ENCODE peak calls at places on chromosomes 3 and 15, in six cellular contexts. O, G, T, K, V and S are unnamed samples.
A peak's percentile ranks its signal among the peaks of the same experiment; 100 is the strongest.

GRCh38 chr15:70023064-70023768 is 74.5 kb downstream of the TLE3 start:
- DNase-seq in O (peak; percentile 92), G (no peak), T (peak; percentile 78), K (peak; percentile 22), V (peak; percentile 64), S (peak; percentile 35)

GRCh38 chr3:58155838-58156237 is 54.9 kb downstream of the DNASE1L3 start:
- DNase-seq in O (no peak), G (no peak), T (no peak), K (no peak), V (no peak), S (no peak)

GRCh38 chr15:60373745-60374144 is 24.0 kb downstream of the ANXA2 start:
- DNase-seq in O (no peak), G (no peak), T (no peak), K (no peak), V (no peak), S (peak; percentile 8)

GRCh38 chr15:45919806-45920205 is 285.0 kb downstream of the SQOR start:
- DNase-seq in O (peak; percentile 81), G (no peak), T (no peak), K (peak; percentile 68), V (no peak), S (no peak)

GRCh38 chr3:188690932-188691331 is 480.8 kb upstream of the TPRG1 start:
- DNase-seq in O (no peak), G (no peak), T (no peak), K (peak; percentile 19), V (no peak), S (no peak)

GRCh38 chr3:65831733-65832425 is 206.8 kb downstream of the MAGI1 start:
- DNase-seq in O (peak; percentile 56), G (no peak), T (no peak), K (no peak), V (no peak), S (no peak)

GRCh38 chr15:59994855-59995557 is 9.1 kb upstream of the FOXB1 start:
- DNase-seq in O (no peak), G (no peak), T (peak; percentile 22), K (no peak), V (no peak), S (peak; percentile 87)

GRCh38 chr3:193987186-193987585 is 148.8 kb upstream of the HES1 start:
- DNase-seq in O (no peak), G (no peak), T (no peak), K (no peak), V (no peak), S (no peak)

GRCh38 chr3:139324456-139324855 is 19.4 kb upstream of the MRPS22 start:
- DNase-seq in O (no peak), G (no peak), T (no peak), K (no peak), V (no peak), S (no peak)

GRCh38 chr3:187281191-187281714 is 10.3 kb downstream of the MASP1 start:
- DNase-seq in O (peak; percentile 95), G (no peak), T (no peak), K (peak; percentile 38), V (no peak), S (peak; percentile 70)

GRCh38 chr3:62159693-62160092 is 213.7 kb downstream of the FEZF2 start:
- DNase-seq in O (no peak), G (peak; percentile 79), T (no peak), K (no peak), V (no peak), S (no peak)

DNA sequence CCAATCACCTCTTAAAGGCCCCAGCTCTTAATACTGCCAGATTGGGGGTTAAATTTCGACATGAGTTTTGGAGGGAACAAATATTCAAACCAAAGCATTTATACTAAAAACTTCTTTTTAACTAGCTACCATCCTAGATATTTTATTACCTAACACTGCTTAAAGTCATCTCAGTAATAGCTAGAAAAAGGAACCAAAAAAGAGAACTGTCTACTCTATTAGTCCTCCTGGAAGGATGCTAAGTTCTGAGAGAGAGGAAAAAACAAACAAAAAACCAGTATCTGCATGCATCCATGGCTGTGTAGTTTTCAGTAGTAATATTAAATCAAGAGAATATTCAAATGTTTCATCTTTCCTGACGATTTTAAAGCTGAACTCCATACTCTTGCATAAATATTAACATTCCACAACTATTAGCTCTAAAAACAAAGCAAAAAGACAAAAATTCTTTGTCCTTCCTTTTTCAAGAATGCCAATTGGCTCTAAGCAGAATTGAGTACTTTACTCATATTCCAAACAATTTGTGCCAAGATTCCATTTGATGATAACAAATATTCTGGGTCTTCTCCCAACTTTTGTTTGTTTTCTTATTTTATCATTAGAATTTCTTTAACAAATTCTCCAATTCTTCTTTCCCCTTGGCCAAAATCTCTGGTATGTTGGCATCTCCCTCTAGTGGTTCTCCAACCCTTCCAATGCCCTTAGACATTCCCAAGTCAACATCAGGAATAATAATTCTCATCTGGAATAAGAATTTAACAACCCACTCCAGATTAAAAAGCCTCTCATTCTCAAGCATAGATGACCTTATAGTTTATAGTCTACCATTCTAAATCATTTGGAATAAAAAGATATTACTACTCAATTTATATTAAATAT is 5.5 kb downstream of the CPOX start:
- DNase-seq in O (no peak), G (no peak), T (no peak), K (no peak), V (no peak), S (no peak)
- TF ChIP-seq CTCF in O (peak; percentile 72), G (no peak), T (peak; percentile 7), K (peak; percentile 7), V (no peak), S (peak; percentile 74)

DNA sequence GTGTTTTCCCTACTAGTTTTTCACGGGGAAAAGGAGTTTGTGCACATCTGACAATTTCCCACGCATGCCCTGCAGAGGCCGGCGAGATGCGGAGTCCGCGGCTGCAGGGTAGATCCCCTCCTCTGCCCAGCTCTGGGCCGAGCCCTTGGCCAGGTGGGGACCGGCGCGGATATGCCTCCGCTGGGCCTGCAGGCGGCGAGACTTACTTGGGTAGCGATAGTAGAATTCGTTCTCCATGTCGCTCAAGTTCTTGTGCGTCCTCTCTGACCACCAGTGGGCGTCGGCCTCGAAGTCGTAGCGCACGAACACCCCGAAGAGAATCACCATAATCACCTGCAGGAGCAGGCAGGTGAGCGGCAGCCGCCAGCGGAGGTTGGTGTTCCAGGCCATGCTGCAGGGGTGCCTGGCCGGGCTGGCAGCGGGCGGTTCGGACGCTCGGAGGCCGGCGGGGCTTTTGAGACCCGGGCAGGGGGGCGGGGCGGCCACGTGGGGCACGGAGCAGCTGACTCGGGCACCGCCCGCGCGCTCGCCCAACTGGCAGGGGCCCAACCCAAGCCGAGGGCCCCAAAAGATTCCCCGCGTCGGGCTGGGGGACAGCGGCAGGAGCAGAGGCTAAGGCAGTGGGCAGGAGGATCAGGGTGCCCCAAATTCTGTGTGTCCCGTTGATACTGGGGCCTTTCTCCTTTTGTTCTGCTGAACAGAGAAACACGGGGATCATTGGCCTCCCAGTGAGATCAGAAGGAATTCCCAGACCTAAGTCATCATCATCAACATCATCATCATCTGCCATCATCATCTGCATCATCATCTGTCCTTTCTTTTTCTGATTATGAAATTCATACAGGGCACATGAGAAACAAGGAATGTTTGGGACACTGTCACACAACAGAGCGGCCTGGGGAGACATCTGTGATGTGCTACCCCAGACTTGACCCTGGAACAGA is at the start of gene RHCG:
- DNase-seq in O (no peak), G (peak; percentile 73), T (peak; percentile 58), K (peak; percentile 79), V (no peak), S (peak; percentile 95)
- TF ChIP-seq CTCF in O (peak; percentile 50), G (no peak), T (peak; percentile 40), K (peak; percentile 56), V (no peak), S (peak; percentile 89)

DNA sequence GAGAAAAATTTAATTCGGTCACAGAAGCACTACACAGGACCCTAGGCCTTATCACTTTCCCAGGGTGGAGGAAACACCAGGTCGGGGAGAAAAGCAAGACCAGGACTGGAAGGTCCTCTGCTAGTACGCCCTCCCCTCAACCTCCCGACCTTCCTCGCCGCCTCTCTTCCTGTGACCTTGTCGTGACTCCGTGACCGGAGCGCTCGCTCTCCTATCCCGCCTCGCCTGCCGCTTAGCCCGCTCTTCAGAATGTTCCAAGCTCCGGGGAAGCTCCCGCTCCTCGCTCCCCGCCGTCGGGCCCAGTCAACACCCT is 534 bp downstream of the HIGD1A start:
- DNase-seq in O (no peak), G (peak; percentile 59), T (peak; percentile 49), K (peak; percentile 64), V (peak; percentile 8), S (peak; percentile 75)
- TF ChIP-seq CTCF in O (no peak), G (no peak), T (no peak), K (no peak), V (no peak), S (no peak)

DNA sequence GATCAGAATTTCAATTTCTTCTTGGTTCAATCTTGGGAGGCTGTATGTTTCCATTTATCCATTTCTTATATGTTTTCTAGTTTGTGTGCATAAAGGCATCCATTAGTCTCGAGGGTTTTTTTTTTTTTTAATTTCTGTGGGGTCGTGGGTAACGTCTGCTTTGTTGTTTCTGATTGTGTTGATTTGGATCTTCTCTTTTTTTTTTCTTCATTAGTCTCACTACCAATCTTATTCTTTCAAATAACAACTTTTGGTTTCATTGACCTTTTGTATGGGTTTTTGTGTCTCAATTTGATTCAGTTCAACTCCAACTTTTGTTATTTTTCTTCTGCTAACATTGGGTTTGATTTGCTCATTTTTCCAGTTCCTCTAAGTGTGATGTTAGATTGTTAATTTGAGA is 48.9 kb downstream of the MCTP2 start:
- DNase-seq in O (no peak), G (no peak), T (no peak), K (no peak), V (no peak), S (no peak)
- TF ChIP-seq CTCF in O (no peak), G (no peak), T (no peak), K (no peak), V (no peak), S (no peak)

GRCh38 chr15:33621156-33621555 is 310.4 kb downstream of the RYR3 start:
- DNase-seq in O (no peak), G (no peak), T (no peak), K (no peak), V (no peak), S (no peak)

GRCh38 chr15:33618300-33618699 is 307.5 kb downstream of the RYR3 start:
- DNase-seq in O (no peak), G (no peak), T (no peak), K (no peak), V (no peak), S (no peak)

DNA sequence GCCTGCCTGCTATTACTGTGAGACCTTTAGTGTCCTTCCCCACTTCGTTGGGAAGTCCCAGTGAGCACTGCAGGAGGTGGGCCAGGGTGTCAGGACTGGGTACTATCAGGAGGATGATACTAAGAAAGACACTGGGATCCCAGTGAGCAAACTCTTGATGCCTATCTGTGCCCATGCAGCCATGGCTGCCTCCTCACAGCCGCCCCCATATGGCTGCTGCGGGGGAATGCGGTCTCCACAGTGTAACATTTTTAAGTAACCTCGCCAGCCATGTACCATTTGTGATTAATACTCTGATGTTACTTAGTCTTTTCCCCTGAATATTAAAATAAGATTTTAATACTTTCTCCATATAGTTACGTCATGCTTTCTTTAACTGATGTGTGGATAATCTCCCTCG is 312.2 kb downstream of the RYR3 start:
- DNase-seq in O (no peak), G (no peak), T (no peak), K (no peak), V (no peak), S (peak; percentile 69)
- TF ChIP-seq CTCF in O (peak; percentile 15), G (no peak), T (no peak), K (no peak), V (no peak), S (peak; percentile 74)